ENCODE peak calls at places on chromosome 20, in seven cellular contexts. L, D, N, S, U, A and Q are unnamed samples.

GRCh38 chr20:37521091-37521771 is at the start of gene NNAT:
- DNase-seq in L (no peak), D (no peak), N (no peak), S (no peak), U (no peak), A (no peak), Q (no peak)

GRCh38 chr20:36309643-36310042 is 3.5 kb downstream of the DLGAP4 start:
- DNase-seq in L (no peak), D (no peak), N (no peak), S (no peak), U (no peak), A (no peak), Q (no peak)

GRCh38 chr20:38218566-38218885 is 42.0 kb downstream of the KIAA1755 start:
- DNase-seq in L (no peak), D (no peak), N (no peak), S (no peak), U (no peak), A (no peak), Q (no peak)

GRCh38 chr20:59574308-59574707 is 30.0 kb upstream of the PHACTR3 start:
- DNase-seq in L (no peak), D (no peak), N (no peak), S (no peak), U (no peak), A (no peak), Q (no peak)

GRCh38 chr20:4813076-4813838 is 91.5 kb downstream of the PRND start:
- DNase-seq in L (no peak), D (no peak), N (no peak), S (no peak), U (no peak), A (no peak), Q (no peak)

GRCh38 chr20:62609170-62609786 is 33.0 kb upstream of the SLCO4A1 start:
- DNase-seq in L (no peak), D (no peak), N (no peak), S (no peak), U (no peak), A (no peak), Q (no peak)

GRCh38 chr20:5668529-5668868 is 81.7 kb upstream of the SHLD1 start:
- DNase-seq in L (no peak), D (no peak), N (no peak), S (no peak), U (no peak), A (no peak), Q (no peak)

GRCh38 chr20:24676978-24677370 is 207.5 kb downstream of the SYNDIG1 start:
- DNase-seq in L (no peak), D (no peak), N (no peak), S (no peak), U (no peak), A (no peak), Q (no peak)

GRCh38 chr20:45848969-45849582 is 8.1 kb downstream of the ACOT8 start:
- DNase-seq in L (no peak), D (no peak), N (no peak), S (no peak), U (no peak), A (no peak), Q (no peak)

GRCh38 chr20:62739581-62740285 is 31.1 kb downstream of the NTSR1 start:
- DNase-seq in L (peak), D (no peak), N (no peak), S (no peak), U (no peak), A (no peak), Q (no peak)

GRCh38 chr20:24469116-24470030 is at the start of gene SYNDIG1:
- DNase-seq in L (peak), D (peak), N (no peak), S (no peak), U (peak), A (no peak), Q (peak)

GRCh38 chr20:32474009-32474716 is 111.0 kb downstream of the NOL4L start:
- DNase-seq in L (no peak), D (no peak), N (no peak), S (no peak), U (no peak), A (no peak), Q (no peak)

GRCh38 chr20:34949120-34949519 is 6.5 kb downstream of the GSS start:
- DNase-seq in L (no peak), D (no peak), N (no peak), S (no peak), U (no peak), A (no peak), Q (no peak)

GRCh38 chr20:34948030-34948429 is 7.6 kb downstream of the GSS start:
- DNase-seq in L (no peak), D (no peak), N (no peak), S (no peak), U (no peak), A (peak), Q (no peak)

GRCh38 chr20:34945315-34946077 is 10.1 kb downstream of the GSS start:
- DNase-seq in L (no peak), D (no peak), N (no peak), S (no peak), U (no peak), A (peak), Q (no peak)

GRCh38 chr20:34947336-34947735 is 8.3 kb downstream of the GSS start:
- DNase-seq in L (no peak), D (no peak), N (no peak), S (no peak), U (no peak), A (no peak), Q (no peak)

DNA sequence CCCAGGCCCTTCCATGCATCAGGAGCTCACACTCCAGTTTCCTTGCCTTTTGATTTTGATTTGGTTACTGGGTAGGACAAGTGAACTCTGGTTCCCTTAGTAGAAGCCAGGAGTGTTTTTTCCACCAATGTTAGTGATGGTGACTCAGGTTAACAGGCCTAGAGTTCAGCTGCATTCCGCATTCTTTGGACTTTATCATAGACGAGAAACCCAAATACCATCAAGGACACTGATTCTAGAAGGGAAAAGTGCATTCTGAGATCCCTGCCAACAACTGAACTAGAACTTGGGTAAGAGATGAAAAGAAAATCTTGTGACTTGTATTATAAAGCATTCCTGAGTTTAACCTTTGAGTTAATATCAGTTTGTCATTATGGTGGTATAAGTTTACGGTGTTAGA is 8.9 kb downstream of the GSS start:
- DNase-seq in L (no peak), D (no peak), N (no peak), S (no peak), U (no peak), A (no peak), Q (no peak)
- H3K27ac ChIP-seq in L (peak), D (no peak), N (no peak), S (peak), U (no peak), A (no peak), Q (no peak)

DNA sequence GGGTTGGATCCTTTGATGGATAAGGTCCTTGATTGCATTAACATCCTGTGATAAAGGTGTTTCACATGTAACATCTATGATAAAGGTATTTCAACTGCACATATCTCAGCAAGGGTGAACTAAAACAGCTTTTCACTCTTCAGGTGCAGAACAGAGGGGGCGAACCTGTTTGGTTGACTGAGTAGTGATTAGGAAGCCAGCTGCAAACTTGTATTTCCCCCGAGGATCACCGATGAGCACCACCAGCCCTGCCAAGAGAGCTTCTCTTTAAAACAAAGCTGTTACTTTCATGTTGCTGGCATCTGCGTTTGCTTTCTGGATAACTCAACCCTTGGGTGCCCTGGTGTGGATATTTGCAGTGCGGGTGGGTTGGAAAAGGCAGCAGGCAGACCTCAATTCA is 39.6 kb downstream of the JAG1 start:
- DNase-seq in L (no peak), D (no peak), N (no peak), S (no peak), U (no peak), A (no peak), Q (no peak)
- H3K27ac ChIP-seq in L (peak), D (no peak), N (no peak), S (no peak), U (no peak), A (no peak), Q (no peak)

DNA sequence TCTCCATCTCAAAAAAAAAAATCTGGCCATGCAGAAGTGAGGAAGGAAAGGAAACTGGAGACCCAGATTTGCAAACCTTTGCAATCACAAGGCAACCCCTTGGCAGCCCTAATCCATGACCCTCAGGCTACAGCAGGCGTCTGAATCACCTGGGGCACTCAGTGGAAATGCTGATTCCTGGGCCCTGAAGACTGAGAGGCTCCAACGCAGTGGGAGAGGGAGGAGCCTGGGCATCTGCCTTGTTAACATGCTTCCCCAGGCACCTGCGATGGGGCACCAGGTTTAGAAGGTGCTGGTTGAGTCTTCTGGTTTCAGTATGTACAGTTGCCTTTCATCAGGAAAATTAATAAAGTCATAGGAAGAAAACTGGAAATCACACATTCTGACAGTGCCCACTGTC is 57.1 kb downstream of the PREX1 start:
- DNase-seq in L (no peak), D (no peak), N (no peak), S (no peak), U (no peak), A (no peak), Q (no peak)
- H3K27ac ChIP-seq in L (no peak), D (no peak), N (peak), S (no peak), U (no peak), A (no peak), Q (no peak)

DNA sequence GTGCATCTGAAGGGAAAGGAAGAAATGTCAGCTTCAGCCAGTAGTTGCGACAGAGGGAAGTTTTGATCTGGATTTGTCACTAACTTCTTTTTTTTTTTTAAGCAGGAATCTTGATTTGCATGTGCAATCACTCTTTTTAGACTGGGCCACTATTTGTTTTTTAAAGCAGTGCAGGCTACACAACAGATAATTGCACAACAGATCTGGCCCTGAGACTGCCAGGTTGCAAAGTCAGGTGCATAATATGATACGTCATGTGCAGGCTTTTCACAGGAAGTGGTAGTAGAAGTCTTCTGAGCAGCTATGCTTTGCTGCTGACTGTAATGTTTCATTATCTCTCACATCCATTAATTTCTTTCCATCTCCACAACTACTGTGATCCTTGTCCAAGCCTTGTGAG is 13.5 kb downstream of the PFDN4 start:
- DNase-seq in L (no peak), D (no peak), N (no peak), S (no peak), U (no peak), A (no peak), Q (no peak)
- H3K27ac ChIP-seq in L (no peak), D (peak), N (no peak), S (no peak), U (no peak), A (no peak), Q (no peak)

DNA sequence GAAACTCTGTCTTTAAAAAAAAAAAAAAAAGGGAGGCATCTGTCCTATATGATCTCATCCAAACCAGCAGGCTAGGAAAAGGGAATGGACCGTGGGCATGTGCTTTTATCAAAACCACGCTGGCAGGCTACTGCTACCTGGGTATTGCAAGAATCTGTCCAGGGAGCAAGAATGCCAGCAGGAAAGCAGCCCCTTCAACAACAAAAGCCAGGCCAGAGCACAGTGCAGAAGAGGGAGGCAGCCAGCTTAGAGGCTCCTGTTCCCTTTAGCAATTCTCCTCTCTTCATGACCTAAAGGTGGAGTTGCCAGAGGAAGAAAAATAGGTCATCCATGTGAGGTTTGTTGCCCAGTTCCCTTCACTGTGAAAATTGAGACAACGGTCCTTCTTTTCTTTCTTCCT is 18.2 kb downstream of the TBC1D20 start:
- DNase-seq in L (no peak), D (no peak), N (no peak), S (no peak), U (no peak), A (no peak), Q (no peak)
- H3K27ac ChIP-seq in L (peak), D (no peak), N (no peak), S (peak), U (no peak), A (no peak), Q (no peak)